ENCODE peak calls at places on chromosome 2, in four cellular contexts. W, A, Y and B are unnamed samples.

GRCh38 chr2:239092571-239093294 is 244.8 kb downstream of the TWIST2 start:
- DNase-seq in W (no peak), A (no peak), Y (no peak), B (no peak)

GRCh38 chr2:229124126-229124525 is 147.0 kb downstream of the PID1 start:
- DNase-seq in Y (no peak), W (no peak), A (no peak), B (no peak)

GRCh38 chr2:217935901-217936684 is 66.7 kb downstream of the TNS1 start:
- DNase-seq in Y (peak), W (no peak), A (no peak), B (no peak)

GRCh38 chr2:74534411-74534810 is 4.7 kb downstream of the HTRA2 start:
- DNase-seq in A (no peak), W (no peak), Y (no peak), B (no peak)

GRCh38 chr2:151374426-151374825 is 17.0 kb downstream of the TNFAIP6 start:
- DNase-seq in A (peak), W (peak), Y (peak), B (peak)

GRCh38 chr2:9206991-9207640 is 504 bp downstream of the ASAP2 start:
- DNase-seq in W (no peak), Y (peak), A (peak), B (no peak)

GRCh38 chr2:85915606-85916303 is 27.0 kb upstream of the ST3GAL5 start:
- DNase-seq in A (no peak), W (no peak), Y (no peak), B (no peak)

GRCh38 chr2:101881131-101881530 is 110.6 kb upstream of the IL1R2 start:
- DNase-seq in A (peak), W (no peak), Y (no peak), B (no peak)

GRCh38 chr2:235661952-235662351 is 168.1 kb downstream of the AGAP1 start:
- DNase-seq in Y (no peak), A (no peak), W (no peak), B (no peak)

GRCh38 chr2:47083886-47084682 is 71.0 kb downstream of the STPG4 start:
- DNase-seq in Y (no peak), A (no peak), W (no peak), B (no peak)

GRCh38 chr2:2720351-2720750 is 389.3 kb upstream of the MYT1L start:
- DNase-seq in A (no peak), Y (no peak), W (no peak), B (no peak)

GRCh38 chr2:64888591-64889309 is 100.4 kb upstream of the SLC1A4 start:
- DNase-seq in W (peak), Y (peak), A (peak), B (peak)

GRCh38 chr2:1816414-1816911 is 72.1 kb upstream of the PXDN start:
- DNase-seq in W (no peak), Y (peak), A (no peak), B (no peak)

GRCh38 chr2:39730685-39731302 is 48.3 kb downstream of the THUMPD2 start:
- DNase-seq in Y (no peak), A (peak), W (no peak), B (no peak)

GRCh38 chr2:214203744-214204289 is 207.0 kb upstream of the VWC2L start:
- DNase-seq in W (peak), A (peak), Y (peak), B (peak)

GRCh38 chr2:159124931-159125467 is 156.6 kb downstream of the TANC1 start:
- DNase-seq in W (no peak), A (peak), Y (peak), B (no peak)

GRCh38 chr2:227674485-227674884 is 7.9 kb downstream of the SCYGR5 start:
- DNase-seq in W (no peak), A (no peak), Y (no peak), B (no peak)

GRCh38 chr2:33373986-33374385 is 102.5 kb upstream of the RASGRP3 start:
- DNase-seq in Y (peak), W (peak), A (no peak), B (no peak)

GRCh38 chr2:97742381-97742847 is 29.0 kb downstream of the ZAP70 start:
- DNase-seq in Y (peak), W (peak), A (no peak), B (no peak)

GRCh38 chr2:239393401-239393940 is 7.3 kb downstream of the HDAC4 start:
- DNase-seq in Y (no peak), A (no peak), W (no peak), B (no peak)

GRCh38 chr2:181970160-181970794 is 15.4 kb upstream of the PPP1R1C start:
- DNase-seq in W (no peak), Y (no peak), A (no peak), B (no peak)

GRCh38 chr2:119196301-119197124 is 27.1 kb upstream of the STEAP3 start:
- DNase-seq in W (peak), A (peak), Y (no peak), B (no peak)

GRCh38 chr2:236217926-236218325 is 46.3 kb downstream of the ASB18 start:
- DNase-seq in W (no peak), A (no peak), Y (no peak), B (no peak)

GRCh38 chr2:65071499-65072180 is 15.4 kb downstream of the CEP68 start:
- DNase-seq in A (no peak), W (peak), Y (no peak), B (no peak)

GRCh38 chr2:7673101-7673500 is 755.9 kb downstream of the RNF144A start:
- DNase-seq in W (no peak), Y (no peak), A (no peak), B (no peak)

GRCh38 chr2:232214053-232214452 is 164.5 kb upstream of the ALPP start:
- DNase-seq in A (no peak), W (no peak), Y (peak), B (no peak)

GRCh38 chr2:181924336-181924735 is 32.8 kb downstream of the ITPRID2 start:
- DNase-seq in A (no peak), Y (no peak), W (no peak), B (no peak)

GRCh38 chr2:11726384-11726783 is 20.0 kb upstream of the LPIN1 start:
- DNase-seq in Y (no peak), W (no peak), A (no peak), B (no peak)

GRCh38 chr2:190255668-190256067 is 64.0 kb downstream of the HIBCH start:
- DNase-seq in W (no peak), A (no peak), Y (peak), B (no peak)

GRCh38 chr2:233611284-233611683 is 6.1 kb upstream of the UGT1A8 start:
- DNase-seq in Y (no peak), W (no peak), A (no peak), B (no peak)

GRCh38 chr2:1758112-1758630 is 13.9 kb upstream of the PXDN start:
- DNase-seq in A (no peak), W (no peak), Y (no peak), B (no peak)

GRCh38 chr2:136057023-136057801 is 60.7 kb downstream of the CXCR4 start:
- DNase-seq in A (no peak), Y (no peak), W (no peak), B (no peak)

GRCh38 chr2:85179541-85179940 is 46.3 kb downstream of the TCF7L1 start:
- DNase-seq in W (no peak), A (peak), Y (peak), B (no peak)

GRCh38 chr2:23434721-23435121 is 49.7 kb downstream of the KLHL29 start:
- DNase-seq in A (no peak), W (peak), Y (no peak), B (no peak)

GRCh38 chr2:39334529-39334928 is 90.8 kb upstream of the CDKL4 start:
- DNase-seq in Y (no peak), A (no peak), W (no peak), B (no peak)

GRCh38 chr2:10377052-10377746 is 70.9 kb downstream of the ODC1 start:
- DNase-seq in W (no peak), A (no peak), Y (no peak), B (no peak)

GRCh38 chr2:171837736-171838135 is 56.3 kb downstream of the SLC25A12 start:
- DNase-seq in W (no peak), Y (peak), A (no peak), B (no peak)

GRCh38 chr2:234420406-234420805 is 76.5 kb downstream of the ARL4C start:
- DNase-seq in A (no peak), W (no peak), Y (no peak), B (no peak)

GRCh38 chr2:109528811-109529501 is 84.8 kb downstream of the SEPTIN10 start:
- DNase-seq in Y (no peak), A (no peak), W (no peak), B (no peak)

GRCh38 chr2:161416633-161417427 is 733 bp downstream of the TBR1 start:
- DNase-seq in Y (no peak), W (no peak), A (no peak), B (no peak)
- TF ChIP-seq EZH2 in Y (peak), W (peak), A (no peak), B (peak)

DNA sequence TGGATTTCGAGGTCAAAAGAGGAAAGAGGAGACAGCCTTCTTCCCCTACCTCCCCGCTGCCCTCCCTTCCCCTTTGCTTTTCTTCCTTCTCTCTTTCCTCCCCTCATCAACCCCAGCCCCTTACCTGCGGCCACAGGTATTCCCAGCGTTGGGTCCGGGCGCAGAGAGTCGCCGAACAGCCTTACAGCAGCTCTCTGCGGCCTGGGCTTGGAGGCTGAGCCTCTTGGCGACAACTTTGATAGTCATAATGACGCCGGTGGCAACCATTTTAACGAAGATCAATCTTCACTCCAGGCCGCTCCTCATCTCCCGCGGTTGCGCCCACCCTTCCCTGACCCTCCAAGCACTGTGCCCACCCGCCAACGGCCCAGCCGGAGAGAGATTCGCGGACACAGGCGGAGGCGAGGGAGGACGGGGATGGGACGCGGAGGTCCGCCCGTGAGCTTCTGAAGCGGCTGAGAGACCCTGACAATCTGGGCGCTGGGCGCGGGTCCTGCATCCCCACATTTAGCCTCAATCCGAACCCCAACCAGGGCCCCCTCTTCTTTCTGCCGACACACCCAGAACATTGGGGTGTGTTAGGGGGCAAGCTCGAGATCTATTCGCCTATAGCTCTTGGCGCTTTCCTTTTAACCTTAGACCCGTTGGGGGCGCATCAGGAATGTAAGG is 1.5 kb upstream of the EVX2 start:
- DNase-seq in A (no peak), Y (no peak), W (no peak), B (no peak)
- TF ChIP-seq EZH2 in A (no peak), Y (peak), W (peak), B (peak)

GRCh38 chr2:71452565-71452964 is 796 bp upstream of the DYSF start:
- DNase-seq in W (peak), Y (peak), A (peak), B (peak)

GRCh38 chr2:71455011-71455740 is 1.8 kb downstream of the DYSF start:
- DNase-seq in A (no peak), W (no peak), Y (no peak), B (no peak)

GRCh38 chr2:71455741-71456569 is 2.6 kb downstream of the DYSF start:
- DNase-seq in W (no peak), A (no peak), Y (peak), B (no peak)

GRCh38 chr2:71453404-71454220 is at the start of gene DYSF:
- DNase-seq in W (peak), Y (peak), A (no peak), B (no peak)

DNA sequence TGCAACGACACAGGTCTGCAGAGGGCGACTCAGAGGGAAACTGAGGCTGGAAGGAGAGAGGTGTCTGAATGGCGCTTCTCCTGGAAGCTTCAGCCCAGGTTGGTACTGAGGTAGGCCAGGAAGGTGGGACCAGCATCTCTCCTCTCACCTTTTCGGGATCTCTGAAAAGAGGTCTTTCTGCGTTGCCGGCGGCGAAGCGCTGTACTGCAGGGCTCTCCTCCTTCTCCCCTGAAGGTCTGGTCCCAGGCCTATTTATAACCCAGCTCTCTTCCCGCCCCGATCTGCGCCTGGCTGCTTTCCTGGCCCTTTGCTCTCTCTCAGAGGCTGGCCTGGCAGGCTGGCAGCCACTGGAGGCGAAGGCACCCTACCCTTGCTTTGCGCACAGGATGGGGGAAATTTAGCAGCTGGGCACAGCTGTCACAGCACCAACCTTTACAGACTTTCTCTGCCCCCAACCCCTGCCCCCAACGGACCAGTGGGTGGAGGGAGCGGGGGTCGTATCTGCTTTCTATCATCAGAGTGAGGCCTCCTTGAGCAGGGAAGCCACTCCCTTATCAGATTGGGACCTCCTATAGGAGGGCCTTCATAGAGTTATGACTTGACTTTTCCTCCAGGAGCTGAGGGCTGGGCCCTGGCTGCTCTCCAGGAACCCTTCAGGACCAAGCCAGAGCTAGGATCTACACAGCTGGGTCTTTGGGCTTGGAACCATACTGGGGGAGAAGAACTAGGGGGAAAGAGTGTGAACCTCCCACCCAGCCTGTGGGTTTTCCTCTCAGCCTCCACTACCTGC is 1.1 kb downstream of the DYSF start:
- DNase-seq in A (no peak), W (no peak), Y (no peak), B (no peak)
- TF ChIP-seq EZH2 in A (no peak), W (no peak), Y (no peak), B (no peak)

DNA sequence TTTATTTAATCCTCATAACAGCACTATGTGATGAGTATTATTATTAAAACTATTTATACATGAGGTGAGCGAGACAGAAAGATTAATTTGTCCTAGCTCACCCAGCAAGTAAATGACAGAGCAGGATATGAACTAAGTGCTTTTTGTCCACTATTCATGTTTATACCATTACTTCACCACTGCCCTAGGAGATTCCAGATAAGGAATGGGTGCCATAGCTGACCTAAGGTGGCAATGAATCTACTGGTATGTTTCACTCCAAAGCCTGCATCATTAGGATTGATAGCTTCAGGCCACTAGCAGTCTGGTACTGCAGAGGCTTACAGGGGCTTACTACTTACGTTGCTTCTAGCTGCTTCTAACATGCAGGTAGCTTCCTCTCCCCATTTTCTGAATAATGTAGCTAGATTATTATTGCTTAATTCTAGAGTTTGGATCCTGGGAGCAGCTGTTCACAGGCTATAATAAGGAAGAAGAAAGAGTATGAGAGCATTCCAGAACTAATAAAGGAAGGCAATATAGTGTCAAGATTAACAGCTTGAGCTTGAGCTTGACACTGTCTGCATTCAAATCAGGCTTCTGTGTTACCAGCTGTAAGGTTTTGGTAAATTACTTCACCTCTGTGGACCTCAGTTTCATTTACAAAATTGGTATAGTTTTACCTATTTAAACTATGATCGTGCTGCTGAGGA is 153.7 kb downstream of the GALNT3 start:
- DNase-seq in W (no peak), Y (no peak), A (no peak), B (no peak)
- TF ChIP-seq EZH2 in W (no peak), Y (no peak), A (no peak), B (no peak)